ENCODE peak calls at places on chromosomes 16 and 17, in six cellular contexts. One of them, this sample, is unnamed.

GRCh38 chr16:70750893-70751467 is 50.0 kb downstream of the VAC14 start:
- DNase-seq in body of pancreas: peak; percentile 41
- DNase-seq in hepatocyte: no peak
- DNase-seq in AG10803: peak; percentile 91
- DNase-seq in heart right ventricle: peak; percentile 69
- DNase-seq in HFFc6: peak; percentile 84
- DNase-seq in this sample: peak; percentile 85

GRCh38 chr17:42279776-42280630 is 3.8 kb upstream of the STAT5B start:
- DNase-seq in hepatocyte: no peak
- DNase-seq in HFFc6: no peak
- DNase-seq in AG10803: no peak
- DNase-seq in heart right ventricle: no peak
- DNase-seq in body of pancreas: no peak
- DNase-seq in this sample: peak; percentile 14

GRCh38 chr17:39820541-39820940 is 43.6 kb downstream of the IKZF3 start:
- DNase-seq in hepatocyte: no peak
- DNase-seq in AG10803: no peak
- DNase-seq in body of pancreas: no peak
- DNase-seq in heart right ventricle: no peak
- DNase-seq in HFFc6: no peak
- DNase-seq in this sample: no peak

GRCh38 chr16:68776821-68777485 is 39.9 kb downstream of the CDH1 start:
- DNase-seq in body of pancreas: no peak
- DNase-seq in HFFc6: no peak
- DNase-seq in hepatocyte: no peak
- DNase-seq in AG10803: peak; percentile 13
- DNase-seq in heart right ventricle: no peak
- DNase-seq in this sample: no peak

GRCh38 chr16:75074920-75075687 is 41.5 kb downstream of the LDHD start:
- DNase-seq in body of pancreas: no peak
- DNase-seq in AG10803: no peak
- DNase-seq in hepatocyte: no peak
- DNase-seq in HFFc6: no peak
- DNase-seq in heart right ventricle: no peak
- DNase-seq in this sample: no peak

GRCh38 chr17:13537211-13537610 is 64.5 kb downstream of the HS3ST3A1 start:
- DNase-seq in hepatocyte: no peak
- DNase-seq in body of pancreas: no peak
- DNase-seq in HFFc6: no peak
- DNase-seq in heart right ventricle: no peak
- DNase-seq in AG10803: no peak
- DNase-seq in this sample: no peak

GRCh38 chr17:57623620-57624019 is 121.5 kb downstream of the CCDC182 start:
- DNase-seq in body of pancreas: no peak
- DNase-seq in hepatocyte: no peak
- DNase-seq in AG10803: no peak
- DNase-seq in heart right ventricle: no peak
- DNase-seq in HFFc6: no peak
- DNase-seq in this sample: peak; percentile 24

GRCh38 chr17:3904486-3904885 is 11.6 kb upstream of the CAMKK1 start:
- DNase-seq in hepatocyte: no peak
- DNase-seq in body of pancreas: peak; percentile 66
- DNase-seq in AG10803: no peak
- DNase-seq in heart right ventricle: no peak
- DNase-seq in HFFc6: no peak
- DNase-seq in this sample: no peak

GRCh38 chr16:55898592-55898991 is 23.4 kb upstream of the CES5A start:
- DNase-seq in HFFc6: no peak
- DNase-seq in heart right ventricle: no peak
- DNase-seq in AG10803: no peak
- DNase-seq in hepatocyte: no peak
- DNase-seq in body of pancreas: no peak
- DNase-seq in this sample: no peak

GRCh38 chr16:29700253-29700987 is 21.4 kb downstream of the QPRT start:
- DNase-seq in body of pancreas: peak; percentile 82
- DNase-seq in AG10803: peak; percentile 86
- DNase-seq in HFFc6: peak; percentile 77
- DNase-seq in heart right ventricle: peak; percentile 77
- DNase-seq in hepatocyte: peak; percentile 91
- DNase-seq in this sample: peak; percentile 74

GRCh38 chr17:13337864-13338371 is 263.8 kb downstream of the HS3ST3A1 start:
- DNase-seq in hepatocyte: peak; percentile 67
- DNase-seq in HFFc6: peak; percentile 51
- DNase-seq in body of pancreas: peak; percentile 25
- DNase-seq in heart right ventricle: no peak
- DNase-seq in AG10803: peak; percentile 73
- DNase-seq in this sample: peak; percentile 20

GRCh38 chr17:65656390-65657250 is 95.2 kb upstream of the AXIN2 start:
- DNase-seq in body of pancreas: no peak
- DNase-seq in heart right ventricle: no peak
- DNase-seq in AG10803: no peak
- DNase-seq in HFFc6: no peak
- DNase-seq in hepatocyte: peak; percentile 20
- DNase-seq in this sample: no peak

GRCh38 chr17:72305964-72306551 is 185.2 kb downstream of the SOX9 start:
- DNase-seq in HFFc6: peak; percentile 12
- DNase-seq in heart right ventricle: no peak
- DNase-seq in body of pancreas: no peak
- DNase-seq in AG10803: peak; percentile 31
- DNase-seq in hepatocyte: peak; percentile 14
- DNase-seq in this sample: no peak

GRCh38 chr17:44417553-44417952 is 28.1 kb upstream of the ITGA2B start:
- DNase-seq in heart right ventricle: no peak
- DNase-seq in hepatocyte: no peak
- DNase-seq in body of pancreas: no peak
- DNase-seq in HFFc6: peak; percentile 67
- DNase-seq in AG10803: peak; percentile 78
- DNase-seq in this sample: no peak

GRCh38 chr17:63433746-63434591 is 12.1 kb downstream of the CYB561 start:
- DNase-seq in heart right ventricle: peak; percentile 80
- DNase-seq in hepatocyte: peak; percentile 52
- DNase-seq in HFFc6: peak; percentile 94
- DNase-seq in body of pancreas: peak; percentile 67
- DNase-seq in AG10803: peak; percentile 98
- DNase-seq in this sample: peak; percentile 79

GRCh38 chr17:36721560-36722120 is 120.3 kb downstream of the MRM1 start:
- DNase-seq in HFFc6: no peak
- DNase-seq in hepatocyte: no peak
- DNase-seq in AG10803: no peak
- DNase-seq in heart right ventricle: no peak
- DNase-seq in body of pancreas: no peak
- DNase-seq in this sample: no peak

GRCh38 chr16:62213763-62214162 is 177.5 kb upstream of the CDH8 start:
- DNase-seq in hepatocyte: no peak
- DNase-seq in heart right ventricle: no peak
- DNase-seq in body of pancreas: no peak
- DNase-seq in HFFc6: no peak
- DNase-seq in AG10803: no peak
- DNase-seq in this sample: no peak

GRCh38 chr17:394718-395095 is 42.1 kb upstream of the RPH3AL start:
- DNase-seq in heart right ventricle: no peak
- DNase-seq in AG10803: no peak
- DNase-seq in hepatocyte: no peak
- DNase-seq in body of pancreas: no peak
- DNase-seq in HFFc6: no peak
- DNase-seq in this sample: no peak

GRCh38 chr16:48903054-48903453 is 293.1 kb upstream of the N4BP1 start:
- DNase-seq in body of pancreas: no peak
- DNase-seq in hepatocyte: no peak
- DNase-seq in HFFc6: no peak
- DNase-seq in AG10803: no peak
- DNase-seq in heart right ventricle: no peak
- DNase-seq in this sample: no peak

GRCh38 chr17:3870871-3871306 is 22.0 kb downstream of the CAMKK1 start:
- DNase-seq in heart right ventricle: no peak
- DNase-seq in HFFc6: no peak
- DNase-seq in AG10803: no peak
- DNase-seq in hepatocyte: peak; percentile 42
- DNase-seq in body of pancreas: no peak
- DNase-seq in this sample: peak; percentile 47

GRCh38 chr17:66704858-66705257 is 130.1 kb upstream of the CACNG5 start:
- DNase-seq in AG10803: no peak
- DNase-seq in heart right ventricle: no peak
- DNase-seq in body of pancreas: no peak
- DNase-seq in hepatocyte: no peak
- DNase-seq in HFFc6: no peak
- DNase-seq in this sample: no peak

GRCh38 chr16:6726621-6727020 is 606.0 kb upstream of the RBFOX1 start:
- DNase-seq in HFFc6: no peak
- DNase-seq in heart right ventricle: no peak
- DNase-seq in AG10803: no peak
- DNase-seq in hepatocyte: no peak
- DNase-seq in body of pancreas: no peak
- DNase-seq in this sample: no peak

GRCh38 chr17:40605301-40605700 is 40.0 kb upstream of the CCR7 start:
- DNase-seq in hepatocyte: no peak
- DNase-seq in HFFc6: no peak
- DNase-seq in body of pancreas: no peak
- DNase-seq in heart right ventricle: no peak
- DNase-seq in AG10803: no peak
- DNase-seq in this sample: no peak

GRCh38 chr16:49014300-49015188 is 267.1 kb downstream of the CBLN1 start:
- DNase-seq in body of pancreas: no peak
- DNase-seq in AG10803: no peak
- DNase-seq in heart right ventricle: no peak
- DNase-seq in hepatocyte: no peak
- DNase-seq in HFFc6: no peak
- DNase-seq in this sample: no peak

DNA sequence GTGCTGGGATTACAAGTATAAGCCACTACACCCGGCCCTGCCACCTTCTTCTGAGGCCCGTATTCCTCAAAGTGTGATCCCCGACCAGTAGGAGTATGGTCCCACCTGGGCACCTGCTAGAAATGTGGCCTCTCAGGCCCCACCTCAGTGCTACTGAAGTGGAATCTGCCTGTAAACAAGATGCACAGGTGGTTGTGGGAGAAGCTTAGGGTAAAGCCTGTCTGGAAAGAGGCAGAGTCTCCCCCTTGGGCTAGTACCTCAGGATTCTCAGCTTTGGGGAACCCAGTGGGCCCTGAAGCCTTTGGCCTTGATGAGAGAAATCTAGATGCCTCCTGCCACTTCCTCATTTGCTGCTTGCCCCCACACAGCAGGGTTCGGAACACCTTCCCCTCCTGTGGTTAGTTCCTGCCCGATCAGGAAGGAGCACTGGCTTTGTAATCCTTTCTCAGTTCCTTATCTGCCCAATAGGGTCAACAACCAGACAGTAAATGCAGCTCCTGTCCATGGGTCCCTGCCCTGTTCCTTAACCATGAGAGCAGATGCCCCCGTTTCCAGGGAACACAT is 25.2 kb downstream of the TK2 start:
- DNase-seq in AG10803: no peak
- DNase-seq in hepatocyte: no peak
- DNase-seq in heart right ventricle: no peak
- DNase-seq in body of pancreas: no peak
- DNase-seq in HFFc6: no peak
- DNase-seq in this sample: peak; percentile 62
- TF ChIP-seq CTCF in AG10803: no peak
- TF ChIP-seq CTCF in hepatocyte: no peak
- TF ChIP-seq CTCF in heart right ventricle: no peak
- TF ChIP-seq CTCF in body of pancreas: no peak
- TF ChIP-seq CTCF in HFFc6: no peak
- TF ChIP-seq CTCF in this sample: no peak

GRCh38 chr17:1529863-1530262 is 13.5 kb upstream of the INPP5K start:
- DNase-seq in body of pancreas: no peak
- DNase-seq in hepatocyte: no peak
- DNase-seq in heart right ventricle: no peak
- DNase-seq in HFFc6: no peak
- DNase-seq in AG10803: peak; percentile 4
- DNase-seq in this sample: no peak

GRCh38 chr17:1533649-1534325 is 17.4 kb upstream of the INPP5K start:
- DNase-seq in body of pancreas: no peak
- DNase-seq in heart right ventricle: no peak
- DNase-seq in AG10803: no peak
- DNase-seq in HFFc6: no peak
- DNase-seq in hepatocyte: no peak
- DNase-seq in this sample: peak; percentile 51

GRCh38 chr17:1535737-1536136 is 19.3 kb upstream of the INPP5K start:
- DNase-seq in body of pancreas: no peak
- DNase-seq in hepatocyte: no peak
- DNase-seq in HFFc6: no peak
- DNase-seq in AG10803: no peak
- DNase-seq in heart right ventricle: no peak
- DNase-seq in this sample: no peak

GRCh38 chr17:1532836-1533602 is 16.6 kb upstream of the INPP5K start:
- DNase-seq in HFFc6: no peak
- DNase-seq in AG10803: no peak
- DNase-seq in hepatocyte: no peak
- DNase-seq in heart right ventricle: no peak
- DNase-seq in body of pancreas: no peak
- DNase-seq in this sample: no peak
- TF ChIP-seq CTCF in HFFc6: peak; percentile 46
- TF ChIP-seq CTCF in AG10803: peak; percentile 33
- TF ChIP-seq CTCF in hepatocyte: no peak
- TF ChIP-seq CTCF in heart right ventricle: peak; percentile 55
- TF ChIP-seq CTCF in body of pancreas: no peak
- TF ChIP-seq CTCF in this sample: peak; percentile 33

DNA sequence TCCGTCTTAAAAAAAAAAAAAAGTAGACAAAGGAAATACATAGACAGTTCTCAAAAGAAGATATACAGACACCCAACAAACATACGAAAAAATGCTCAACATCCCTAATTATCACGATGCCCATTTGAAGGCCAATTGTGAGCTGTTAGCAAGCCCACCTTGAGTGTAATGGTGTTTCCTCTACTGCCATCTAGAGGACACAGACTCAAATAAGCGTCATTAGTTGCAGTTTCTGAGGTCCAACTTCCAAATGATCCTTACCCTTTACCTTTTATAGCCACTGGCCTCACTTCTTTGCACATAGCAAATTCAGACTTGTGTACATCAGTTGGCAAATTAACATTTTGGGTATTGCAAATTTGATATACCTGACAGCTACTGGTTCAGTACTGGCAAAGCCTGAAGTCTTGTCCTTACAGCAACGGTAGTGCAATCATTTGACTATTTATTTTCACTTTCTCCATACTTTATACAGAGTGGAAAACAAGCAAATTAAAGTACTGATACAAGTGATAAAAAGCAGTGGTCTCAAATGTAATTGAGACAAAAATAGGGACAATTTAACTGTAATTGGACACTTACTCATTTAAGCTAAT is 536.3 kb upstream of the EEF2KMT start:
- DNase-seq in hepatocyte: peak; percentile 54
- DNase-seq in body of pancreas: no peak
- DNase-seq in HFFc6: peak; percentile 16
- DNase-seq in heart right ventricle: no peak
- DNase-seq in AG10803: no peak
- DNase-seq in this sample: no peak
- TF ChIP-seq CTCF in hepatocyte: peak; percentile 53
- TF ChIP-seq CTCF in body of pancreas: no peak
- TF ChIP-seq CTCF in HFFc6: peak; percentile 71
- TF ChIP-seq CTCF in heart right ventricle: peak; percentile 61
- TF ChIP-seq CTCF in AG10803: no peak
- TF ChIP-seq CTCF in this sample: peak; percentile 27

DNA sequence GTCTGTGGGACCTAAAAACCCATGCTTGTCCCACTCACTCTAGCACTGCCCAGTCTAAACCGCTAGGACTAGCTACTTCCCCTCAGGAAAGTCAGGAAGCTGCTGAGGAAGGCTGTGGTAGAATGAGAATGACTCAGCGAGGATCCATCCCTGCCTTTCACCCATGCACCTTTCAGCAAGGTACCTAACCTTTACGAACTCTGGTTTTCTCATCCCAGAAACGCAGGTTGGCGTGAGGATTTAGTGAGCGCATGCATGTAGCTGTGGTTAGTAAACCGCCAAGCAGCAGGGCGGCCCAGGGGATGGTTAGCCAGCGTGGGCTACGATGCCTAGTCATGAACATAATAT is 26.3 kb upstream of the RFFL start:
- DNase-seq in hepatocyte: peak; percentile 51
- DNase-seq in heart right ventricle: no peak
- DNase-seq in HFFc6: peak; percentile 6
- DNase-seq in AG10803: peak; percentile 30
- DNase-seq in body of pancreas: no peak
- DNase-seq in this sample: no peak
- TF ChIP-seq CTCF in hepatocyte: no peak
- TF ChIP-seq CTCF in heart right ventricle: no peak
- TF ChIP-seq CTCF in HFFc6: no peak
- TF ChIP-seq CTCF in AG10803: peak; percentile 17
- TF ChIP-seq CTCF in body of pancreas: no peak
- TF ChIP-seq CTCF in this sample: no peak